ENCODE peak calls at places on chromosomes 3 and 15, in four cellular contexts. One of them, this sample, is unnamed.

GRCh38 chr15:72271895-72272212 is 500 bp downstream of the PARP6 start:
- DNase-seq in bronchial epithelial cell: peak; percentile 15
- DNase-seq in AG09319: no peak
- DNase-seq in prostate gland: peak; percentile 10
- DNase-seq in this sample: peak; percentile 27

GRCh38 chr15:45091581-45091980 is 22.4 kb downstream of the DUOX2 start:
- DNase-seq in AG09319: no peak
- DNase-seq in prostate gland: no peak
- DNase-seq in bronchial epithelial cell: no peak
- DNase-seq in this sample: no peak

GRCh38 chr3:37700849-37701248 is 160.8 kb upstream of the CTDSPL start:
- DNase-seq in bronchial epithelial cell: peak; percentile 34
- DNase-seq in prostate gland: no peak
- DNase-seq in AG09319: no peak
- DNase-seq in this sample: peak; percentile 29

GRCh38 chr15:81182031-81182745 is 14.5 kb upstream of the IL16 start:
- DNase-seq in AG09319: no peak
- DNase-seq in bronchial epithelial cell: no peak
- DNase-seq in prostate gland: no peak
- DNase-seq in this sample: no peak

GRCh38 chr3:157061271-157061670 is 98.7 kb downstream of the CCNL1 start:
- DNase-seq in AG09319: no peak
- DNase-seq in prostate gland: no peak
- DNase-seq in bronchial epithelial cell: no peak
- DNase-seq in this sample: no peak

GRCh38 chr15:27582741-27583400 is 516.2 kb downstream of the OCA2 start:
- DNase-seq in bronchial epithelial cell: no peak
- DNase-seq in AG09319: no peak
- DNase-seq in prostate gland: no peak
- DNase-seq in this sample: no peak

GRCh38 chr3:129827765-129828164 is 65.7 kb downstream of the TMCC1 start:
- DNase-seq in bronchial epithelial cell: no peak
- DNase-seq in AG09319: no peak
- DNase-seq in prostate gland: no peak
- DNase-seq in this sample: no peak

GRCh38 chr3:152835311-152836102 is 576 bp downstream of the P2RY1 start:
- DNase-seq in prostate gland: peak; percentile 43
- DNase-seq in bronchial epithelial cell: peak; percentile 53
- DNase-seq in AG09319: no peak
- DNase-seq in this sample: peak; percentile 61

GRCh38 chr3:99943931-99944761 is 126.5 kb downstream of the CMSS1 start:
- DNase-seq in AG09319: no peak
- DNase-seq in prostate gland: no peak
- DNase-seq in bronchial epithelial cell: no peak
- DNase-seq in this sample: no peak

GRCh38 chr15:25680659-25680970 is 182.5 kb downstream of the ATP10A start:
- DNase-seq in AG09319: no peak
- DNase-seq in prostate gland: no peak
- DNase-seq in bronchial epithelial cell: no peak
- DNase-seq in this sample: no peak

GRCh38 chr3:55947406-55947805 is 460.3 kb upstream of the WNT5A start:
- DNase-seq in bronchial epithelial cell: no peak
- DNase-seq in AG09319: no peak
- DNase-seq in prostate gland: no peak
- DNase-seq in this sample: no peak

GRCh38 chr15:73305331-73306211 is 63.2 kb downstream of the HCN4 start:
- DNase-seq in bronchial epithelial cell: peak; percentile 86
- DNase-seq in AG09319: peak; percentile 16
- DNase-seq in prostate gland: peak; percentile 21
- DNase-seq in this sample: peak; percentile 75
- TF ChIP-seq CTCF in bronchial epithelial cell: peak; percentile 66
- TF ChIP-seq CTCF in AG09319: peak; percentile 50
- TF ChIP-seq CTCF in prostate gland: no peak
- TF ChIP-seq CTCF in this sample: peak; percentile 66

GRCh38 chr3:57126244-57126643 is 38.9 kb downstream of the IL17RD start:
- DNase-seq in bronchial epithelial cell: no peak
- DNase-seq in AG09319: no peak
- DNase-seq in prostate gland: no peak
- DNase-seq in this sample: no peak
- TF ChIP-seq CTCF in bronchial epithelial cell: no peak
- TF ChIP-seq CTCF in AG09319: no peak
- TF ChIP-seq CTCF in prostate gland: no peak
- TF ChIP-seq CTCF in this sample: no peak

GRCh38 chr3:159244927-159245326 is 443.1 kb downstream of the MFSD1 start:
- DNase-seq in prostate gland: no peak
- DNase-seq in AG09319: no peak
- DNase-seq in bronchial epithelial cell: no peak
- DNase-seq in this sample: no peak
- TF ChIP-seq CTCF in prostate gland: no peak
- TF ChIP-seq CTCF in AG09319: no peak
- TF ChIP-seq CTCF in bronchial epithelial cell: no peak
- TF ChIP-seq CTCF in this sample: no peak

DNA sequence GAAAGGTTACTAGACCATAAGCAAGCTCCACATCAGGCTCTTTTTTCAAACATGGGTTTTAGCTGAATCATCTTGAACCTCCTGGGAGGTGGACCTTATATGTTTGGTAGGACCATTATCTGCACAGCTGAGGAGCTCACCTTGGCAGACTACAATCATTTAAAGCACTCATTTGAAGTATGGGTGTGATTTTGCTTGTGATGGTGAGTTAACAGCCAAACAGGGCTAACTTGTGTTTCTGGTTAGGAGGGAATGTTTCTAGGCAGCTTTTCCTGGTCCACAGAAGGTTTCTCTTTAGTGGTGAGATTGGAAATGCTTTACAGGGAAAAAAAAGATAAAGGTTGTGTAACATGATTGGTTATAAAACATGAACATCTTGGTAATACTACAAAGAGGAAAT is 61.8 kb downstream of the ARHGEF26 start:
- DNase-seq in bronchial epithelial cell: peak; percentile 19
- DNase-seq in AG09319: no peak
- DNase-seq in prostate gland: no peak
- DNase-seq in this sample: no peak
- TF ChIP-seq CTCF in bronchial epithelial cell: no peak
- TF ChIP-seq CTCF in AG09319: no peak
- TF ChIP-seq CTCF in prostate gland: no peak
- TF ChIP-seq CTCF in this sample: no peak

DNA sequence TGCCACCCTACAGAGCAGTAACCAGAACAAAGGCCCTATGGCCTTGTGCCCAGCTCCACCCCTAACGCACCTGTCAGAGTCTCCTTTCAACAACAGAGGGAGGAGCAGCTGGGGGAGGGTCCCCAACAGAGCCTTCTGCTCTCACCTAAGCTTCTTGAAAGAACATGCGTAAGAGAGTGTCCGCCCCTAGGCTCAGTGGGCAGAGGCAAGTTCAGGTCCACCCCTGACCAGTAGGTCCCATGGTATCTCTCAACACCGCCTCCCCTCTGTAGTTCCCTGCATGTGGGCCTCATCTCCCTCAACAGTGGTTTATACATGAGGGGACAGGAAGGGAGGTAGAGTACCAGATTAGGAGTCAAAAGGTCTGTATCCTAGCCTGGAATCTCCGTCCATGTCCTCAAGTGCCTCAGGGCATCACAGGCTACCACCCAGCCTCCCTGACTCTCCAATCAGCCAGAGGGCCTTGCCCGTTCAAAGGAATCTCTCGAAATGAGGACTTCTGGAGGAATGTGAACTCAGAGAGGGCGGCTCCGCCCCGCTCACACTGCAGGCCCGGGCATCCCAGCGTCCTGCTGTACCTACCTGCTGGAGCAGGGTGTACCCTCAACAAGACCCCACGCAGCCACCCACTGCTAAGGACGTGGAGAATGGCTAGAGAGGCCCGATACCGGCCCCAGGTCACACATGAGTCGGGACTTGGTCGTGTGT is 680 bp downstream of the POC1A start:
- DNase-seq in AG09319: no peak
- DNase-seq in prostate gland: no peak
- DNase-seq in bronchial epithelial cell: peak; percentile 27
- DNase-seq in this sample: peak; percentile 40
- TF ChIP-seq CTCF in AG09319: no peak
- TF ChIP-seq CTCF in prostate gland: no peak
- TF ChIP-seq CTCF in bronchial epithelial cell: peak; percentile 3
- TF ChIP-seq CTCF in this sample: no peak

This sample was measured in MCF 10A.